ENCODE peak calls at places on chromosomes 4 and X, in five cellular contexts. D is upper lobe of left lung, Q is lower leg skin, U is SK-N-MC, V is heart left ventricle. S is an unnamed sample.

GRCh38 chr4:99300934-99301333 is 10.1 kb upstream of the ADH1A start:
- DNase-seq in Q (peak; percentile 93), V (peak; percentile 90), U (peak; percentile 85), D (no peak), S (peak; percentile 98)

GRCh38 chr4:34181311-34181808 is 2063.0 kb downstream of the ARAP2 start:
- DNase-seq in Q (no peak), V (no peak), D (no peak), U (no peak), S (no peak)

GRCh38 chr4:73589887-73590801 is 30.1 kb downstream of the RASSF6 start:
- DNase-seq in V (no peak), D (no peak), Q (no peak), U (no peak), S (no peak)

GRCh38 chrX:70433848-70434351 is 10.7 kb upstream of the DLG3 start:
- DNase-seq in U (no peak), V (peak; percentile 76), D (peak; percentile 90), Q (no peak), S (peak; percentile 92)

GRCh38 chr4:24266014-24266413 is 318.3 kb downstream of the DHX15 start:
- DNase-seq in U (no peak), Q (no peak), V (no peak), D (no peak), S (no peak)

GRCh38 chrX:15334561-15334960 is 762 bp downstream of the PIGA start:
- DNase-seq in D (no peak), Q (no peak), V (no peak), U (no peak), S (no peak)

GRCh38 chrX:97065973-97066372 is 182.3 kb downstream of the RPA4 start:
- DNase-seq in U (no peak), D (no peak), V (no peak), Q (no peak), S (no peak)

GRCh38 chrX:40116925-40117324 is 19.2 kb upstream of the BCOR start:
- DNase-seq in D (no peak), V (no peak), U (no peak), Q (no peak), S (no peak)

GRCh38 chr4:123484291-123484926 is 87.8 kb downstream of the SPRY1 start:
- DNase-seq in Q (no peak), V (no peak), D (no peak), U (no peak), S (no peak)

GRCh38 chr4:48339642-48340041 is 1.7 kb upstream of the SLAIN2 start:
- DNase-seq in V (no peak), U (no peak), D (no peak), Q (no peak), S (no peak)

GRCh38 chrX:111761578-111762135 is 80.7 kb downstream of the ALG13 start:
- DNase-seq in U (no peak), V (no peak), Q (no peak), D (no peak), S (no peak)

GRCh38 chrX:126550816-126551215 is 1.8 kb downstream of the DCAF12L1 start:
- DNase-seq in U (no peak), Q (no peak), V (no peak), D (no peak), S (no peak)

GRCh38 chr4:138235419-138235952 is 6.7 kb downstream of the SLC7A11 start:
- DNase-seq in D (no peak), U (no peak), Q (no peak), V (no peak), S (no peak)

GRCh38 chr4:107862658-107863057 is 37.9 kb downstream of the SGMS2 start:
- DNase-seq in V (no peak), U (no peak), D (no peak), Q (peak; percentile 23), S (no peak)

GRCh38 chr4:30821891-30822612 is 101.9 kb downstream of the PCDH7 start:
- DNase-seq in U (no peak), D (no peak), V (no peak), Q (no peak), S (no peak)

GRCh38 chr4:88841635-88842034 is 144.0 kb upstream of the NAP1L5 start:
- DNase-seq in D (no peak), Q (no peak), U (no peak), V (no peak), S (no peak)

GRCh38 chrX:80513620-80514019 is 93.4 kb downstream of the TENT5D start:
- DNase-seq in Q (no peak), U (no peak), D (no peak), V (no peak), S (no peak)

GRCh38 chr4:176226736-176227135 is 31.4 kb upstream of the SPATA4 start:
- DNase-seq in U (no peak), Q (no peak), D (no peak), V (no peak), S (no peak)

GRCh38 chr4:23956601-23957364 is 66.9 kb upstream of the PPARGC1A start:
- DNase-seq in Q (no peak), D (no peak), U (no peak), V (no peak), S (no peak)

GRCh38 chrX:54484666-54485065 is 11.4 kb downstream of the FGD1 start:
- DNase-seq in D (no peak), Q (no peak), V (peak; percentile 30), U (no peak), S (no peak)

GRCh38 chr4:75030649-75031235 is 97.8 kb downstream of the PARM1 start:
- DNase-seq in D (no peak), U (no peak), V (no peak), Q (peak; percentile 17), S (no peak)

GRCh38 chr4:53592128-53592527 is 842 bp upstream of the LNX1 start:
- DNase-seq in U (no peak), D (no peak), Q (no peak), V (no peak), S (peak; percentile 42)

GRCh38 chr4:129140521-129140920 is 44.6 kb downstream of the C4orf33 start:
- DNase-seq in Q (no peak), U (no peak), D (no peak), V (no peak), S (no peak)

GRCh38 chr4:169270156-169270809 is 473 bp downstream of the SH3RF1 start:
- DNase-seq in Q (peak; percentile 31), D (peak; percentile 92), V (peak; percentile 79), U (no peak), S (no peak)

GRCh38 chrX:132071260-132071659 is 48.2 kb downstream of the STK26 start:
- DNase-seq in D (no peak), Q (no peak), U (no peak), V (no peak), S (no peak)

GRCh38 chr4:127788517-127788916 is 6.4 kb downstream of the HSPA4L start:
- DNase-seq in Q (no peak), D (no peak), V (no peak), U (no peak), S (no peak)

GRCh38 chr4:102564399-102564921 is 63.3 kb downstream of the NFKB1 start:
- DNase-seq in Q (no peak), D (no peak), V (no peak), U (no peak), S (no peak)

GRCh38 chr4:15756361-15756861 is 21.7 kb upstream of the CD38 start:
- DNase-seq in U (no peak), V (no peak), Q (no peak), D (no peak), S (no peak)

GRCh38 chrX:46683023-46683422 is 75.9 kb downstream of the SLC9A7 start:
- DNase-seq in V (no peak), D (no peak), U (no peak), Q (no peak), S (no peak)

GRCh38 chrX:113947548-113947947 is 636.3 kb upstream of the HTR2C start:
- DNase-seq in D (no peak), V (no peak), U (no peak), Q (no peak), S (no peak)

GRCh38 chr4:69104719-69105275 is 8.5 kb downstream of the UGT2B7 start:
- DNase-seq in U (no peak), D (no peak), V (no peak), Q (no peak), S (no peak)

GRCh38 chr4:150096625-150097024 is 18.4 kb downstream of the DCLK2 start:
- DNase-seq in Q (no peak), D (no peak), V (no peak), U (no peak), S (no peak)

GRCh38 chrX:130770615-130771014 is 132.4 kb downstream of the ENOX2 start:
- DNase-seq in U (peak; percentile 12), D (no peak), Q (no peak), V (no peak), S (no peak)

GRCh38 chr4:112651641-112652040 is 14.7 kb downstream of the LARP7 start:
- DNase-seq in V (no peak), Q (no peak), U (no peak), D (no peak), S (no peak)

GRCh38 chrX:69177511-69178162 is 12.4 kb upstream of the PJA1 start:
- DNase-seq in U (no peak), Q (no peak), V (no peak), D (no peak), S (no peak)

GRCh38 chrX:63747331-63747730 is 37.7 kb downstream of the ARHGEF9 start:
- DNase-seq in Q (no peak), D (no peak), U (no peak), V (no peak), S (no peak)

GRCh38 chrX:100083146-100083715 is 326.8 kb downstream of the PCDH19 start:
- DNase-seq in D (no peak), U (no peak), V (no peak), Q (no peak), S (no peak)

GRCh38 chr4:19455850-19456602 is 795.7 kb upstream of the SLIT2 start:
- DNase-seq in U (no peak), D (peak; percentile 39), Q (no peak), V (no peak), S (no peak)

S was measured in esophagus muscularis mucosa.